ENCODE peak calls at places on chromosomes 7 and 10, in six cellular contexts. One of them, this sample, is unnamed.

GRCh38 chr7:42143605-42144252 is 93.3 kb downstream of the GLI3 start:
- DNase-seq in Right ventricle myocardium superior: no peak
- DNase-seq in NT2/D1: no peak
- DNase-seq in endothelial cell: no peak
- DNase-seq in head of caudate nucleus: no peak
- DNase-seq in GM12864: no peak
- DNase-seq in this sample: peak; percentile 35

GRCh38 chr10:92493362-92493761 is 80.5 kb downstream of the IDE start:
- DNase-seq in Right ventricle myocardium superior: no peak
- DNase-seq in NT2/D1: no peak
- DNase-seq in endothelial cell: no peak
- DNase-seq in head of caudate nucleus: no peak
- DNase-seq in GM12864: no peak
- DNase-seq in this sample: no peak

GRCh38 chr10:45008524-45009161 is 7.9 kb downstream of the ZNF22 start:
- DNase-seq in Right ventricle myocardium superior: no peak
- DNase-seq in NT2/D1: peak; percentile 49
- DNase-seq in endothelial cell: peak; percentile 44
- DNase-seq in head of caudate nucleus: peak; percentile 49
- DNase-seq in GM12864: peak; percentile 45
- DNase-seq in this sample: peak; percentile 94

GRCh38 chr7:91898240-91898992 is 17.9 kb upstream of the MTERF1 start:
- DNase-seq in Right ventricle myocardium superior: no peak
- DNase-seq in NT2/D1: no peak
- DNase-seq in endothelial cell: no peak
- DNase-seq in head of caudate nucleus: no peak
- DNase-seq in GM12864: no peak
- DNase-seq in this sample: no peak

GRCh38 chr10:60096761-60097513 is 190.6 kb upstream of the CCDC6 start:
- DNase-seq in Right ventricle myocardium superior: no peak
- DNase-seq in NT2/D1: no peak
- DNase-seq in endothelial cell: no peak
- DNase-seq in head of caudate nucleus: no peak
- DNase-seq in GM12864: no peak
- DNase-seq in this sample: no peak

GRCh38 chr7:33517191-33517590 is 387.8 kb downstream of the BBS9 start:
- DNase-seq in Right ventricle myocardium superior: no peak
- DNase-seq in NT2/D1: no peak
- DNase-seq in endothelial cell: no peak
- DNase-seq in head of caudate nucleus: no peak
- DNase-seq in GM12864: no peak
- DNase-seq in this sample: no peak

GRCh38 chr10:101601541-101601940 is 13.4 kb downstream of the DPCD start:
- DNase-seq in Right ventricle myocardium superior: peak; percentile 67
- DNase-seq in NT2/D1: no peak
- DNase-seq in endothelial cell: no peak
- DNase-seq in head of caudate nucleus: no peak
- DNase-seq in GM12864: no peak
- DNase-seq in this sample: no peak

GRCh38 chr10:84574101-84574500 is 245.7 kb downstream of the CCSER2 start:
- DNase-seq in Right ventricle myocardium superior: no peak
- DNase-seq in NT2/D1: no peak
- DNase-seq in endothelial cell: no peak
- DNase-seq in head of caudate nucleus: no peak
- DNase-seq in GM12864: no peak
- DNase-seq in this sample: no peak

GRCh38 chr7:37211097-37211496 is 237.6 kb downstream of the ELMO1 start:
- DNase-seq in Right ventricle myocardium superior: peak; percentile 60
- DNase-seq in NT2/D1: no peak
- DNase-seq in endothelial cell: no peak
- DNase-seq in head of caudate nucleus: no peak
- DNase-seq in GM12864: no peak
- DNase-seq in this sample: peak; percentile 78

GRCh38 chr7:92875719-92876118 is 39.3 kb upstream of the CDK6 start:
- DNase-seq in Right ventricle myocardium superior: no peak
- DNase-seq in NT2/D1: no peak
- DNase-seq in endothelial cell: no peak
- DNase-seq in head of caudate nucleus: no peak
- DNase-seq in GM12864: no peak
- DNase-seq in this sample: peak; percentile 25

GRCh38 chr10:59027975-59028640 is 148.3 kb upstream of the PHYHIPL start:
- DNase-seq in Right ventricle myocardium superior: no peak
- DNase-seq in NT2/D1: no peak
- DNase-seq in endothelial cell: no peak
- DNase-seq in head of caudate nucleus: no peak
- DNase-seq in GM12864: no peak
- DNase-seq in this sample: peak; percentile 46

This sample was measured in fibroblast of pulmonary artery.